ENCODE peak calls at places on chromosomes 6 and 20, in ten cellular contexts. One of them, this sample, is unnamed. For H3K9me3, the result is how much of the 10 kb centered on the place peaks cover.

GRCh38 chr6:158672726-158673125 is 22.9 kb downstream of the SYTL3 start:
- DNase-seq in SK-N-SH: no peak
- DNase-seq in HCT116: no peak
- DNase-seq in pancreas: no peak
- DNase-seq in AG04450: no peak
- DNase-seq in right atrium auricular region: no peak
- DNase-seq in CD8-positive, alpha-beta T cell: no peak
- DNase-seq in colonic mucosa: peak
- DNase-seq in right lobe of liver: no peak
- DNase-seq in DND-41: no peak
- DNase-seq in this sample: no peak

GRCh38 chr6:77340331-77340730 is 123.0 kb downstream of the HTR1B start:
- DNase-seq in colonic mucosa: no peak
- DNase-seq in CD8-positive, alpha-beta T cell: no peak
- DNase-seq in AG04450: no peak
- DNase-seq in DND-41: no peak
- DNase-seq in SK-N-SH: no peak
- DNase-seq in HCT116: no peak
- DNase-seq in right atrium auricular region: no peak
- DNase-seq in pancreas: no peak
- DNase-seq in right lobe of liver: no peak
- DNase-seq in this sample: no peak

GRCh38 chr6:19804362-19805145 is 32.6 kb upstream of the ID4 start:
- DNase-seq in SK-N-SH: peak
- DNase-seq in DND-41: no peak
- DNase-seq in right lobe of liver: peak
- DNase-seq in right atrium auricular region: peak
- DNase-seq in CD8-positive, alpha-beta T cell: peak
- DNase-seq in AG04450: peak
- DNase-seq in pancreas: peak
- DNase-seq in HCT116: peak
- DNase-seq in colonic mucosa: peak
- DNase-seq in this sample: no peak

GRCh38 chr20:3166338-3166912 is 6.8 kb upstream of the FASTKD5 start:
- DNase-seq in colonic mucosa: no peak
- DNase-seq in right lobe of liver: no peak
- DNase-seq in SK-N-SH: peak
- DNase-seq in CD8-positive, alpha-beta T cell: no peak
- DNase-seq in AG04450: no peak
- DNase-seq in pancreas: peak
- DNase-seq in right atrium auricular region: no peak
- DNase-seq in HCT116: no peak
- DNase-seq in DND-41: no peak
- DNase-seq in this sample: no peak

GRCh38 chr6:157569543-157569942 is 188.6 kb downstream of the ZDHHC14 start:
- DNase-seq in DND-41: peak
- DNase-seq in right lobe of liver: no peak
- DNase-seq in HCT116: no peak
- DNase-seq in SK-N-SH: no peak
- DNase-seq in CD8-positive, alpha-beta T cell: no peak
- DNase-seq in colonic mucosa: no peak
- DNase-seq in AG04450: no peak
- DNase-seq in right atrium auricular region: no peak
- DNase-seq in pancreas: no peak
- DNase-seq in this sample: no peak

GRCh38 chr6:147003186-147003585 is 201.0 kb upstream of the STXBP5 start:
- DNase-seq in SK-N-SH: no peak
- DNase-seq in right atrium auricular region: no peak
- DNase-seq in colonic mucosa: no peak
- DNase-seq in DND-41: no peak
- DNase-seq in HCT116: no peak
- DNase-seq in right lobe of liver: no peak
- DNase-seq in CD8-positive, alpha-beta T cell: no peak
- DNase-seq in pancreas: no peak
- DNase-seq in AG04450: no peak
- DNase-seq in this sample: no peak

GRCh38 chr6:37818536-37819176 is 871 bp upstream of the ZFAND3 start:
- DNase-seq in colonic mucosa: peak
- DNase-seq in right atrium auricular region: peak
- DNase-seq in AG04450: peak
- DNase-seq in right lobe of liver: peak
- DNase-seq in CD8-positive, alpha-beta T cell: peak
- DNase-seq in pancreas: peak
- DNase-seq in DND-41: peak
- DNase-seq in HCT116: peak
- DNase-seq in SK-N-SH: peak
- DNase-seq in this sample: peak

GRCh38 chr6:2178125-2178524 is 67.3 kb downstream of the GMDS start:
- DNase-seq in DND-41: no peak
- DNase-seq in SK-N-SH: no peak
- DNase-seq in HCT116: no peak
- DNase-seq in right atrium auricular region: no peak
- DNase-seq in colonic mucosa: no peak
- DNase-seq in CD8-positive, alpha-beta T cell: no peak
- DNase-seq in AG04450: no peak
- DNase-seq in right lobe of liver: no peak
- DNase-seq in pancreas: no peak
- DNase-seq in this sample: no peak

GRCh38 chr20:57387945-57388351 is 3.2 kb upstream of the RBM38 start:
- DNase-seq in right atrium auricular region: no peak
- DNase-seq in colonic mucosa: no peak
- DNase-seq in right lobe of liver: peak
- DNase-seq in CD8-positive, alpha-beta T cell: no peak
- DNase-seq in HCT116: no peak
- DNase-seq in DND-41: no peak
- DNase-seq in SK-N-SH: no peak
- DNase-seq in pancreas: no peak
- DNase-seq in AG04450: no peak
- DNase-seq in this sample: no peak

GRCh38 chr20:8216375-8217200 is 84.5 kb downstream of the PLCB1 start:
- DNase-seq in right lobe of liver: no peak
- DNase-seq in right atrium auricular region: no peak
- DNase-seq in AG04450: no peak
- DNase-seq in HCT116: no peak
- DNase-seq in DND-41: no peak
- DNase-seq in SK-N-SH: no peak
- DNase-seq in pancreas: no peak
- DNase-seq in CD8-positive, alpha-beta T cell: no peak
- DNase-seq in colonic mucosa: no peak
- DNase-seq in this sample: no peak

GRCh38 chr6:16168121-16168520 is 39.2 kb downstream of the MYLIP start:
- DNase-seq in CD8-positive, alpha-beta T cell: peak
- DNase-seq in HCT116: no peak
- DNase-seq in right atrium auricular region: no peak
- DNase-seq in AG04450: no peak
- DNase-seq in DND-41: no peak
- DNase-seq in pancreas: no peak
- DNase-seq in colonic mucosa: no peak
- DNase-seq in right lobe of liver: no peak
- DNase-seq in SK-N-SH: no peak
- DNase-seq in this sample: no peak

GRCh38 chr20:20224806-20225205 is 143.1 kb upstream of the INSM1 start:
- DNase-seq in right lobe of liver: no peak
- DNase-seq in SK-N-SH: no peak
- DNase-seq in pancreas: no peak
- DNase-seq in AG04450: no peak
- DNase-seq in right atrium auricular region: no peak
- DNase-seq in CD8-positive, alpha-beta T cell: no peak
- DNase-seq in DND-41: no peak
- DNase-seq in HCT116: no peak
- DNase-seq in colonic mucosa: no peak
- DNase-seq in this sample: no peak

GRCh38 chr20:62012631-62013030 is 53.0 kb downstream of the TAF4 start:
- DNase-seq in HCT116: no peak
- DNase-seq in SK-N-SH: no peak
- DNase-seq in pancreas: no peak
- DNase-seq in right atrium auricular region: no peak
- DNase-seq in DND-41: no peak
- DNase-seq in CD8-positive, alpha-beta T cell: no peak
- DNase-seq in colonic mucosa: no peak
- DNase-seq in right lobe of liver: no peak
- DNase-seq in AG04450: no peak
- DNase-seq in this sample: no peak

GRCh38 chr6:39107034-39107433 is 8.0 kb downstream of the SAYSD1 start:
- DNase-seq in HCT116: no peak
- DNase-seq in pancreas: no peak
- DNase-seq in AG04450: no peak
- DNase-seq in right atrium auricular region: no peak
- DNase-seq in SK-N-SH: no peak
- DNase-seq in right lobe of liver: no peak
- DNase-seq in CD8-positive, alpha-beta T cell: no peak
- DNase-seq in DND-41: no peak
- DNase-seq in colonic mucosa: no peak
- DNase-seq in this sample: no peak

GRCh38 chr20:43665466-43666176 is 1.3 kb upstream of the MYBL2 start:
- DNase-seq in pancreas: no peak
- DNase-seq in right atrium auricular region: no peak
- DNase-seq in CD8-positive, alpha-beta T cell: no peak
- DNase-seq in colonic mucosa: no peak
- DNase-seq in SK-N-SH: no peak
- DNase-seq in right lobe of liver: no peak
- DNase-seq in AG04450: no peak
- DNase-seq in DND-41: no peak
- DNase-seq in HCT116: no peak
- DNase-seq in this sample: no peak

GRCh38 chr6:111769365-111770127 is 103.7 kb downstream of the FYN start:
- DNase-seq in right atrium auricular region: no peak
- DNase-seq in HCT116: no peak
- DNase-seq in DND-41: no peak
- DNase-seq in SK-N-SH: no peak
- DNase-seq in right lobe of liver: no peak
- DNase-seq in AG04450: no peak
- DNase-seq in CD8-positive, alpha-beta T cell: no peak
- DNase-seq in pancreas: no peak
- DNase-seq in colonic mucosa: no peak
- DNase-seq in this sample: no peak

GRCh38 chr20:23583526-23583925 is 15.2 kb upstream of the CST9L start:
- DNase-seq in AG04450: no peak
- DNase-seq in SK-N-SH: no peak
- DNase-seq in right atrium auricular region: no peak
- DNase-seq in colonic mucosa: no peak
- DNase-seq in HCT116: no peak
- DNase-seq in DND-41: no peak
- DNase-seq in CD8-positive, alpha-beta T cell: no peak
- DNase-seq in right lobe of liver: no peak
- DNase-seq in pancreas: no peak
- DNase-seq in this sample: no peak

GRCh38 chr20:4375881-4376280 is 345.8 kb upstream of the PRND start:
- DNase-seq in pancreas: no peak
- DNase-seq in right lobe of liver: no peak
- DNase-seq in SK-N-SH: no peak
- DNase-seq in AG04450: peak
- DNase-seq in HCT116: no peak
- DNase-seq in right atrium auricular region: no peak
- DNase-seq in DND-41: no peak
- DNase-seq in colonic mucosa: no peak
- DNase-seq in CD8-positive, alpha-beta T cell: no peak
- DNase-seq in this sample: no peak

GRCh38 chr20:15882553-15882952 is 690.7 kb downstream of the KIF16B start:
- DNase-seq in SK-N-SH: no peak
- DNase-seq in DND-41: no peak
- DNase-seq in right atrium auricular region: no peak
- DNase-seq in right lobe of liver: no peak
- DNase-seq in colonic mucosa: no peak
- DNase-seq in AG04450: no peak
- DNase-seq in pancreas: no peak
- DNase-seq in HCT116: no peak
- DNase-seq in CD8-positive, alpha-beta T cell: no peak
- DNase-seq in this sample: no peak

GRCh38 chr20:62008643-62009183 is 57.0 kb downstream of the TAF4 start:
- DNase-seq in CD8-positive, alpha-beta T cell: no peak
- DNase-seq in AG04450: no peak
- DNase-seq in pancreas: peak
- DNase-seq in right atrium auricular region: no peak
- DNase-seq in SK-N-SH: no peak
- DNase-seq in right lobe of liver: no peak
- DNase-seq in colonic mucosa: no peak
- DNase-seq in HCT116: no peak
- DNase-seq in DND-41: no peak
- DNase-seq in this sample: no peak

GRCh38 chr6:155611742-155612141 is 156.1 kb upstream of the NOX3 start:
- DNase-seq in pancreas: no peak
- DNase-seq in DND-41: no peak
- DNase-seq in HCT116: no peak
- DNase-seq in right lobe of liver: no peak
- DNase-seq in CD8-positive, alpha-beta T cell: no peak
- DNase-seq in AG04450: no peak
- DNase-seq in SK-N-SH: no peak
- DNase-seq in colonic mucosa: no peak
- DNase-seq in right atrium auricular region: no peak
- DNase-seq in this sample: no peak

GRCh38 chr6:155614606-155615005 is 159.0 kb upstream of the NOX3 start:
- DNase-seq in HCT116: no peak
- DNase-seq in SK-N-SH: no peak
- DNase-seq in DND-41: no peak
- DNase-seq in right lobe of liver: no peak
- DNase-seq in right atrium auricular region: no peak
- DNase-seq in pancreas: no peak
- DNase-seq in CD8-positive, alpha-beta T cell: no peak
- DNase-seq in AG04450: no peak
- DNase-seq in colonic mucosa: no peak
- DNase-seq in this sample: no peak
- H3K9me3 ChIP-seq in HCT116: under half
- H3K9me3 ChIP-seq in SK-N-SH: under half
- H3K9me3 ChIP-seq in DND-41: under half
- H3K9me3 ChIP-seq in right lobe of liver: under half
- H3K9me3 ChIP-seq in right atrium auricular region: under half
- H3K9me3 ChIP-seq in pancreas: under half
- H3K9me3 ChIP-seq in CD8-positive, alpha-beta T cell: under half
- H3K9me3 ChIP-seq in AG04450: under half
- H3K9me3 ChIP-seq in colonic mucosa: under half
- H3K9me3 ChIP-seq in this sample: under half

GRCh38 chr6:40520108-40520507 is 67.1 kb downstream of the LRFN2 start:
- DNase-seq in HCT116: no peak
- DNase-seq in AG04450: no peak
- DNase-seq in pancreas: no peak
- DNase-seq in DND-41: peak
- DNase-seq in CD8-positive, alpha-beta T cell: no peak
- DNase-seq in right lobe of liver: no peak
- DNase-seq in SK-N-SH: no peak
- DNase-seq in right atrium auricular region: no peak
- DNase-seq in colonic mucosa: no peak
- DNase-seq in this sample: no peak
- H3K27ac ChIP-seq in HCT116: no peak
- H3K27ac ChIP-seq in AG04450: no peak
- H3K27ac ChIP-seq in pancreas: no peak
- H3K27ac ChIP-seq in DND-41: no peak
- H3K27ac ChIP-seq in CD8-positive, alpha-beta T cell: no peak
- H3K27ac ChIP-seq in right lobe of liver: no peak
- H3K27ac ChIP-seq in SK-N-SH: no peak
- H3K27ac ChIP-seq in right atrium auricular region: no peak
- H3K27ac ChIP-seq in colonic mucosa: no peak
- H3K27ac ChIP-seq in this sample: no peak

GRCh38 chr6:35663447-35664235 is 25.1 kb downstream of the FKBP5 start:
- DNase-seq in pancreas: no peak
- DNase-seq in SK-N-SH: no peak
- DNase-seq in CD8-positive, alpha-beta T cell: no peak
- DNase-seq in AG04450: peak
- DNase-seq in DND-41: no peak
- DNase-seq in HCT116: no peak
- DNase-seq in colonic mucosa: no peak
- DNase-seq in right atrium auricular region: no peak
- DNase-seq in right lobe of liver: no peak
- DNase-seq in this sample: no peak
- TF ChIP-seq CTCF in pancreas: no peak
- TF ChIP-seq CTCF in SK-N-SH: no peak
- TF ChIP-seq CTCF in CD8-positive, alpha-beta T cell: no peak
- TF ChIP-seq CTCF in AG04450: no peak
- TF ChIP-seq CTCF in DND-41: no peak
- TF ChIP-seq CTCF in HCT116: no peak
- TF ChIP-seq CTCF in colonic mucosa: no peak
- TF ChIP-seq CTCF in right atrium auricular region: no peak
- TF ChIP-seq CTCF in right lobe of liver: no peak
- TF ChIP-seq CTCF in this sample: no peak

GRCh38 chr6:165233089-165233488 is 76.3 kb downstream of the C6orf118 start:
- DNase-seq in right lobe of liver: no peak
- DNase-seq in CD8-positive, alpha-beta T cell: no peak
- DNase-seq in right atrium auricular region: no peak
- DNase-seq in AG04450: no peak
- DNase-seq in HCT116: no peak
- DNase-seq in colonic mucosa: no peak
- DNase-seq in SK-N-SH: no peak
- DNase-seq in pancreas: no peak
- DNase-seq in DND-41: peak
- DNase-seq in this sample: no peak
- H3K9me3 ChIP-seq in right lobe of liver: under half
- H3K9me3 ChIP-seq in CD8-positive, alpha-beta T cell: under half
- H3K9me3 ChIP-seq in right atrium auricular region: under half
- H3K9me3 ChIP-seq in AG04450: half or more
- H3K9me3 ChIP-seq in HCT116: under half
- H3K9me3 ChIP-seq in colonic mucosa: under half
- H3K9me3 ChIP-seq in SK-N-SH: under half
- H3K9me3 ChIP-seq in pancreas: under half
- H3K9me3 ChIP-seq in DND-41: under half
- H3K9me3 ChIP-seq in this sample: under half